ENCODE peak calls at places on chromosomes 3 and 15, in six cellular contexts. X is HEK293T, M is cardiac fibroblast, S is hypothalamus, F is kidney, U is non-pigmented ciliary epithelial cell. R is an unnamed sample.

GRCh38 chr15:88878720-88879184 is 16.6 kb downstream of the HAPLN3 start:
- DNase-seq in X (peak), M (peak), S (no peak), F (no peak), U (no peak), R (no peak)

GRCh38 chr3:50913279-50913678 is 238.6 kb downstream of the DOCK3 start:
- DNase-seq in X (no peak), M (no peak), S (no peak), F (no peak), U (no peak), R (no peak)

GRCh38 chr15:65519781-65520299 is 2.4 kb upstream of the DPP8 start:
- DNase-seq in X (no peak), M (no peak), S (no peak), F (no peak), U (no peak), R (no peak)

GRCh38 chr3:66401578-66402382 is 99.0 kb downstream of the LRIG1 start:
- DNase-seq in X (no peak), M (no peak), S (no peak), F (no peak), U (no peak), R (no peak)

GRCh38 chr3:28299705-28300104 is 48.8 kb upstream of the ZCWPW2 start:
- DNase-seq in X (no peak), M (no peak), S (no peak), F (no peak), U (no peak), R (no peak)

GRCh38 chr3:32448686-32449474 is 53.8 kb downstream of the CMTM6 start:
- DNase-seq in X (no peak), M (no peak), S (no peak), F (no peak), U (no peak), R (no peak)

GRCh38 chr3:129282727-129283327 is 4.2 kb downstream of the HMCES start:
- DNase-seq in X (no peak), M (peak), S (no peak), F (no peak), U (no peak), R (no peak)

GRCh38 chr3:152235709-152236298 is 32.9 kb upstream of the MBNL1 start:
- DNase-seq in X (no peak), M (peak), S (no peak), F (no peak), U (no peak), R (no peak)